ENCODE peak calls at places on chromosome 14, in six cellular contexts. One of them, this sample, is unnamed.

GRCh38 chr14:68789798-68790655 is 2.8 kb downstream of the ZFP36L1 start:
- DNase-seq in vagina: peak; percentile 92
- DNase-seq in Peyer's patch: peak; percentile 26
- DNase-seq in heart left ventricle: peak; percentile 40
- DNase-seq in uterus: no peak
- DNase-seq in colonic mucosa: peak; percentile 52
- DNase-seq in this sample: no peak

GRCh38 chr14:50741571-50741970 is 73.5 kb upstream of the SAV1 start:
- DNase-seq in heart left ventricle: no peak
- DNase-seq in uterus: no peak
- DNase-seq in Peyer's patch: no peak
- DNase-seq in colonic mucosa: no peak
- DNase-seq in vagina: no peak
- DNase-seq in this sample: no peak

GRCh38 chr14:29607129-29607528 is 320.5 kb downstream of the PRKD1 start:
- DNase-seq in vagina: no peak
- DNase-seq in heart left ventricle: no peak
- DNase-seq in uterus: no peak
- DNase-seq in colonic mucosa: no peak
- DNase-seq in Peyer's patch: no peak
- DNase-seq in this sample: no peak

GRCh38 chr14:54420478-54421116 is 20.6 kb downstream of the CNIH1 start:
- DNase-seq in Peyer's patch: no peak
- DNase-seq in uterus: no peak
- DNase-seq in vagina: no peak
- DNase-seq in heart left ventricle: no peak
- DNase-seq in colonic mucosa: peak; percentile 40
- DNase-seq in this sample: no peak

GRCh38 chr14:105045710-105046326 is 19.4 kb downstream of the GPR132 start:
- DNase-seq in Peyer's patch: peak; percentile 92
- DNase-seq in uterus: peak; percentile 91
- DNase-seq in vagina: no peak
- DNase-seq in colonic mucosa: peak; percentile 93
- DNase-seq in heart left ventricle: peak; percentile 89
- DNase-seq in this sample: peak; percentile 76

GRCh38 chr14:69637503-69638030 is 26.2 kb downstream of the SUSD6 start:
- DNase-seq in heart left ventricle: peak; percentile 45
- DNase-seq in Peyer's patch: no peak
- DNase-seq in vagina: no peak
- DNase-seq in uterus: no peak
- DNase-seq in colonic mucosa: peak; percentile 66
- DNase-seq in this sample: peak; percentile 76

GRCh38 chr14:75399819-75400678 is 27.8 kb upstream of the JDP2 start:
- DNase-seq in Peyer's patch: peak; percentile 32
- DNase-seq in colonic mucosa: peak; percentile 93
- DNase-seq in vagina: peak; percentile 97
- DNase-seq in uterus: peak; percentile 74
- DNase-seq in heart left ventricle: peak; percentile 89
- DNase-seq in this sample: peak; percentile 98

GRCh38 chr14:52043690-52044089 is 25.2 kb downstream of the NID2 start:
- DNase-seq in Peyer's patch: peak; percentile 25
- DNase-seq in heart left ventricle: no peak
- DNase-seq in colonic mucosa: peak; percentile 58
- DNase-seq in vagina: no peak
- DNase-seq in uterus: no peak
- DNase-seq in this sample: no peak

GRCh38 chr14:30472001-30472400 is 87.0 kb upstream of the G2E3 start:
- DNase-seq in uterus: no peak
- DNase-seq in colonic mucosa: no peak
- DNase-seq in vagina: no peak
- DNase-seq in Peyer's patch: no peak
- DNase-seq in heart left ventricle: no peak
- DNase-seq in this sample: no peak

GRCh38 chr14:97407701-97408407 is 610.7 kb downstream of the VRK1 start:
- DNase-seq in colonic mucosa: no peak
- DNase-seq in Peyer's patch: no peak
- DNase-seq in vagina: no peak
- DNase-seq in heart left ventricle: no peak
- DNase-seq in uterus: no peak
- DNase-seq in this sample: no peak

GRCh38 chr14:97410667-97411286 is 613.6 kb downstream of the VRK1 start:
- DNase-seq in vagina: no peak
- DNase-seq in Peyer's patch: no peak
- DNase-seq in heart left ventricle: no peak
- DNase-seq in uterus: no peak
- DNase-seq in colonic mucosa: no peak
- DNase-seq in this sample: no peak

GRCh38 chr14:97411938-97412612 is 614.9 kb downstream of the VRK1 start:
- DNase-seq in heart left ventricle: no peak
- DNase-seq in colonic mucosa: no peak
- DNase-seq in Peyer's patch: no peak
- DNase-seq in vagina: no peak
- DNase-seq in uterus: no peak
- DNase-seq in this sample: no peak

GRCh38 chr14:97408937-97409860 is 612.0 kb downstream of the VRK1 start:
- DNase-seq in uterus: no peak
- DNase-seq in heart left ventricle: no peak
- DNase-seq in colonic mucosa: no peak
- DNase-seq in Peyer's patch: no peak
- DNase-seq in vagina: no peak
- DNase-seq in this sample: no peak

GRCh38 chr14:97408503-97408902 is 611.3 kb downstream of the VRK1 start:
- DNase-seq in vagina: no peak
- DNase-seq in Peyer's patch: no peak
- DNase-seq in colonic mucosa: no peak
- DNase-seq in heart left ventricle: no peak
- DNase-seq in uterus: no peak
- DNase-seq in this sample: no peak
- H3K27ac ChIP-seq in vagina: no peak overlapping the region
- H3K27ac ChIP-seq in Peyer's patch: no peak overlapping the region
- H3K27ac ChIP-seq in colonic mucosa: no peak overlapping the region
- H3K27ac ChIP-seq in heart left ventricle: no peak overlapping the region
- H3K27ac ChIP-seq in uterus: no peak overlapping the region
- H3K27ac ChIP-seq in this sample: no peak overlapping the region

GRCh38 chr14:49467091-49467490 is 119.1 kb downstream of the RPS29 start:
- DNase-seq in Peyer's patch: no peak
- DNase-seq in uterus: no peak
- DNase-seq in vagina: no peak
- DNase-seq in heart left ventricle: no peak
- DNase-seq in colonic mucosa: no peak
- DNase-seq in this sample: no peak

GRCh38 chr14:49463146-49463545 is 123.0 kb downstream of the RPS29 start:
- DNase-seq in uterus: no peak
- DNase-seq in Peyer's patch: no peak
- DNase-seq in vagina: no peak
- DNase-seq in heart left ventricle: no peak
- DNase-seq in colonic mucosa: no peak
- DNase-seq in this sample: no peak

GRCh38 chr14:49460647-49461046 is 125.5 kb downstream of the RPS29 start:
- DNase-seq in colonic mucosa: no peak
- DNase-seq in uterus: no peak
- DNase-seq in Peyer's patch: no peak
- DNase-seq in vagina: no peak
- DNase-seq in heart left ventricle: no peak
- DNase-seq in this sample: no peak

GRCh38 chr14:49461529-49462401 is 124.4 kb downstream of the RPS29 start:
- DNase-seq in uterus: no peak
- DNase-seq in vagina: no peak
- DNase-seq in Peyer's patch: peak; percentile 75
- DNase-seq in heart left ventricle: peak; percentile 19
- DNase-seq in colonic mucosa: peak; percentile 78
- DNase-seq in this sample: no peak

GRCh38 chr14:49464885-49465284 is 121.3 kb downstream of the RPS29 start:
- DNase-seq in vagina: no peak
- DNase-seq in heart left ventricle: no peak
- DNase-seq in uterus: no peak
- DNase-seq in Peyer's patch: no peak
- DNase-seq in colonic mucosa: no peak
- DNase-seq in this sample: no peak
- TF ChIP-seq CTCF in vagina: no peak
- TF ChIP-seq CTCF in heart left ventricle: no peak
- TF ChIP-seq CTCF in uterus: no peak
- TF ChIP-seq CTCF in Peyer's patch: no peak
- TF ChIP-seq CTCF in colonic mucosa: no peak
- TF ChIP-seq CTCF in this sample: no peak

GRCh38 chr14:85604671-85605070 is 74.7 kb downstream of the FLRT2 start:
- DNase-seq in heart left ventricle: no peak
- DNase-seq in Peyer's patch: no peak
- DNase-seq in vagina: no peak
- DNase-seq in colonic mucosa: no peak
- DNase-seq in uterus: no peak
- DNase-seq in this sample: no peak
- H3K27ac ChIP-seq in heart left ventricle: no peak overlapping the region
- H3K27ac ChIP-seq in Peyer's patch: no peak overlapping the region
- H3K27ac ChIP-seq in vagina: no peak overlapping the region
- H3K27ac ChIP-seq in colonic mucosa: no peak overlapping the region
- H3K27ac ChIP-seq in uterus: no peak overlapping the region
- H3K27ac ChIP-seq in this sample: peak overlapping the region; percentile 52

GRCh38 chr14:64841121-64841611 is 38.5 kb downstream of the SPTB start:
- DNase-seq in heart left ventricle: no peak
- DNase-seq in Peyer's patch: no peak
- DNase-seq in colonic mucosa: no peak
- DNase-seq in uterus: no peak
- DNase-seq in vagina: no peak
- DNase-seq in this sample: peak; percentile 82
- TF ChIP-seq CTCF in heart left ventricle: peak; percentile 36
- TF ChIP-seq CTCF in Peyer's patch: no peak
- TF ChIP-seq CTCF in colonic mucosa: no peak
- TF ChIP-seq CTCF in uterus: no peak
- TF ChIP-seq CTCF in vagina: no peak
- TF ChIP-seq CTCF in this sample: peak; percentile 90